ENCODE peak calls at places on chromosomes 5 and 9, in ten cellular contexts. P is PC-9, W is endodermal cell, N is HCT116, X is foreskin fibroblast, T is DND-41, F is uterus, Z is heart left ventricle, C is fibroblast of mammary gland, I is HepG2. U is an unnamed sample.

GRCh38 chr9:34588671-34589370 is 703 bp downstream of the CNTFR start:
- DNase-seq in P (no peak), W (no peak), N (no peak), X (no peak), T (no peak), F (no peak), Z (no peak), C (no peak), I (no peak), U (no peak)

GRCh38 chr9:33346564-33346963 is 55.8 kb downstream of the AQP7 start:
- DNase-seq in P (no peak), W (no peak), N (no peak), X (no peak), T (no peak), F (no peak), Z (no peak), C (peak; percentile 88), I (no peak), U (no peak)

GRCh38 chr9:86822006-86822405 is 125.3 kb downstream of the GAS1 start:
- DNase-seq in P (no peak), W (no peak), N (no peak), X (no peak), T (no peak), F (no peak), Z (no peak), C (peak; percentile 27), I (no peak), U (no peak)

GRCh38 chr9:112241491-112241890 is 66.4 kb upstream of the SUSD1 start:
- DNase-seq in P (no peak), W (no peak), N (no peak), X (no peak), T (no peak), F (no peak), Z (no peak), C (no peak), I (no peak), U (no peak)

GRCh38 chr5:170293273-170293672 is 4.3 kb downstream of the LCP2 start:
- DNase-seq in P (no peak), W (no peak), N (no peak), X (no peak), T (no peak), F (no peak), Z (peak; percentile 48), C (no peak), I (no peak), U (no peak)

GRCh38 chr9:78239506-78239905 is 3.6 kb downstream of the CEP78 start:
- DNase-seq in P (no peak), W (no peak), N (no peak), X (no peak), T (no peak), F (no peak), Z (no peak), C (no peak), I (peak; percentile 62), U (no peak)

GRCh38 chr9:131886839-131887238 is 147.0 kb upstream of the RAPGEF1 start:
- DNase-seq in P (no peak), W (no peak), N (no peak), X (peak; percentile 20), T (no peak), F (no peak), Z (no peak), C (peak; percentile 16), I (no peak), U (no peak)

GRCh38 chr5:1136814-1137213 is 25.0 kb upstream of the SLC12A7 start:
- DNase-seq in P (no peak), W (no peak), N (no peak), X (no peak), T (no peak), F (no peak), Z (no peak), C (no peak), I (no peak), U (no peak)

GRCh38 chr5:150599917-150600511 is 40.4 kb upstream of the SYNPO start:
- DNase-seq in P (peak; percentile 69), W (no peak), N (no peak), X (peak; percentile 34), T (no peak), F (peak; percentile 79), Z (peak; percentile 89), C (peak; percentile 62), I (no peak), U (peak; percentile 94)

GRCh38 chr9:17462869-17463464 is 115.9 kb upstream of the SH3GL2 start:
- DNase-seq in P (no peak), W (peak; percentile 57), N (no peak), X (peak; percentile 45), T (peak; percentile 27), F (peak; percentile 34), Z (no peak), C (peak; percentile 76), I (peak; percentile 31), U (no peak)

GRCh38 chr9:33180526-33181184 is 13.5 kb upstream of the B4GALT1 start:
- DNase-seq in P (no peak), W (no peak), N (no peak), X (peak; percentile 65), T (no peak), F (no peak), Z (no peak), C (peak; percentile 40), I (no peak), U (no peak)

DNA sequence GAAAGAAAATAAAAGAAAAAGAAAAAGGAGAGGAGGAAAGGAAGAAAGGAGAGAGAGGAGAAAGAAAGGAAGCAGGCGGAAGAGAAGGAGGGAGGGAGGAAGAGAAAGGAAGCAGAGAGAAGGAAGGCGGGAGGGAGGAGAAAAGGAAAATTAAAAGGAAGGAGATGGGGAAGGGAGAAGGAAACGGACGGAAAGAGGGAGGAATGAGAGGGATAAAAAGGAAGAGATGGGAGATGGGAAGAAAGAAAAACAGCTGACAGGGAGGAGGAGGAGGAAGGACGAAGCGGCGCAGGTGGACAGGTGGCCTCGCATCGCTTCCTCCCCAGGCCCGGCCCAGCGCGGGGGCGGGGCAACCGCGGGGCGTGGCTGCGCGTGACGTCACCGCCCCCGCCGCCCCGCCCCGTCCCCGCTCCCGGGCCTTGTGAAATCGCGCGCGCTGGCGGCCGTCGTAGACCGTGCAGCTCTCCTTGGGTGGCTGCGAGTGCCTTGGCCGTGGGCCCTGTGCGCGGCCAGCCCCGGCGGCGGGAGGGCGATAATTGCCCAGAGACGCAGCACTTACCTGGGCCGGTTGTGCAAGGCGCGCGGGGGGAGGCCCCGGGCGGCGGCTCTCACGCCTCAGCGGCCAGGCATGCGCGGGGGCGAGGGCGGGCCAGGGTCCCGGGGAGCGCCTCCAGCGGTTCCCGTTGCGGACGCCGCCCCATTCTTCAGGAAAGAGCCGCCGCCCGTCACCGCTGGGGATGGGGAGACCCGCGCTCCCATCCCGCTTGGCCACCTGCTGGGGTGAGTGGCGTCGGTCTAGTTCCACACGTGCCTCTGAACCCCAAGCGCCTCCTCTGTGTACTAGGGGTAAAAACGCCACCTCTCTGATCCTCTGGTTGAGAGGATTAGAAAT is 49.6 kb upstream of the FOXE1 start:
- DNase-seq in P (peak; percentile 86), W (peak; percentile 90), N (peak; percentile 28), X (peak; percentile 24), T (no peak), F (peak; percentile 20), Z (peak; percentile 26), C (peak; percentile 34), I (peak; percentile 33), U (no peak)
- TF ChIP-seq CTCF in P (no peak), W (peak; percentile 51), N (peak; percentile 7), X (no peak), T (no peak), F (no peak), Z (no peak), C (no peak), I (peak; percentile 42), U (no peak)

GRCh38 chr9:98536542-98537173 is 172.1 kb downstream of the GABBR2 start:
- DNase-seq in P (peak; percentile 18), W (peak; percentile 83), N (no peak), X (no peak), T (no peak), F (no peak), Z (no peak), C (no peak), I (peak; percentile 5), U (no peak)
- TF ChIP-seq CTCF in P (peak; percentile 60), W (peak; percentile 76), N (peak; percentile 62), X (peak; percentile 13), T (peak; percentile 41), F (no peak), Z (no peak), C (peak; percentile 24), I (peak; percentile 46), U (no peak)

DNA sequence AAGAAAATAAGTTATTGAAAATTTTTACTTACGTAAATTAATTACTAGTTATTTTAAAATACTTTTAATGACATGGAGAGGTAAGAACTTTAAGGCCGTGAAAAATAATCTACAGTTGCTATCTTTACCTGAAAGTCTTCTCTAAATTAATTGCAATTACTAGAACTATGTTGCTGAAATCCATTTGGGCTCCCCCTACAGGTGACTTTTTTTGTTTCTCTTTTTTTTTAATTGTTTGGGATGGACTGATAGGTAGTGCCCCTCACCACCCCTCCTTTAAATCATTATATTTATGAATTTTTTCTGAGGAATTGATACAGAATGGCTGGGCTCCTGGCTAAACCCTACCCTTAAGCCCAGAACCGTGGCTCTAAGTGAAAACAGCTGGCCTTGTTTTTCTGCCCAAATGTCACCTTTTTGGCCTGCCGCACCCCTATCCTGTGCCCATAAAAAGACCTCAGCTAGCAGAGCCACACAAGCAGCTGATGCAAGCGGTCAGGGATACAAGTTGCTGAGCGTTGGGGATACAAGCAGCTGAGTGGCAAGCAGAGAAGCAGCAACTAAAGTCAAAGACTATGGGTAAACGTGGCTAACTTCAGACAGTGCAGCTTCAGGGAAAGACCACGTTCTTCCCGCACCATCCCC is 315.2 kb upstream of the ACO1 start:
- DNase-seq in P (no peak), W (no peak), N (no peak), X (no peak), T (no peak), F (no peak), Z (no peak), C (no peak), I (peak; percentile 2), U (no peak)
- TF ChIP-seq CTCF in P (peak; percentile 29), W (peak; percentile 79), N (peak; percentile 25), X (no peak), T (no peak), F (no peak), Z (no peak), C (no peak), I (no peak), U (no peak)

DNA sequence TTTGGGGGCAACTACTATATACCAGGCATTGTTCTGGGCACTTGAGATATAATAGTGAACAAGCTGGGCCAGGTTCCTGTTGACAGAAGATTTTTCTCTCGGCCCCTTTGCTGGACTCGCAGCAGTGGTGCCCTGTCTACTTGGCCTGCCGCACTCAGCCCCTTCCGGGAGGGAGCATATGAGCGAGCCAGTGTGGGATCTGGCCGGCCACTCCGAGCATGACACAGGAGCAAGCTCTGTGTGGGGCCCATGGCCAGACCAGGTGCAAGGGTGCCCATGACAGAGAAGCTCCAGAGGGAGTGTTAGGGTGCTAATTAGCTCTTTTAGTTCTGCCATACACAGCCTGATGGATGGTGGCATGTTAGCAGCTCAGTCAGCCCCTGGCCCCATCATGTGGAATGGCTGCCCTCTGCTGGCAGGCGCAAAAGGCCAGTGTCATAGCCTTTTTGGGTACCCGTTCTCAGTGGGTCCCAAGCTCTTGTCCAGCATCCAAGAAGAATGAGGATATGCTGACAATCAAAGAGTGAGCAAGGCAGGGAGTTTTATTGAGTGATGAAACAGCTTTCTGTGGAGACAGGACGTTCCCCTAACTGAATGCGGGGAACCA is 9.3 kb upstream of the KIF4B start:
- DNase-seq in P (peak; percentile 38), W (peak; percentile 90), N (peak; percentile 31), X (no peak), T (peak; percentile 14), F (no peak), Z (no peak), C (no peak), I (peak; percentile 30), U (no peak)
- TF ChIP-seq CTCF in P (peak; percentile 74), W (peak; percentile 80), N (peak; percentile 81), X (peak; percentile 18), T (peak; percentile 52), F (peak; percentile 27), Z (peak; percentile 57), C (peak; percentile 28), I (peak; percentile 93), U (no peak)

GRCh38 chr5:113513384-113514262 is at the start of gene YTHDC2:
- DNase-seq in P (peak; percentile 81), W (peak; percentile 96), N (peak; percentile 73), X (peak; percentile 84), T (peak; percentile 90), F (peak; percentile 81), Z (peak; percentile 89), C (peak; percentile 85), I (peak; percentile 77), U (peak; percentile 62)
- TF ChIP-seq CTCF in P (no peak), W (peak; percentile 79), N (peak; percentile 11), X (peak; percentile 2), T (peak; percentile 78), F (peak; percentile 2), Z (peak; percentile 30), C (peak; percentile 17), I (peak; percentile 67), U (no peak)

U was measured in omental fat pad.